ENCODE peak calls at places on chromosomes 3 and 15, in six cellular contexts. E, X, B, T, N and S are unnamed samples.

GRCh38 chr3:41033956-41034519 is 165.3 kb upstream of the CTNNB1 start:
- DNase-seq in E (no peak), X (no peak), B (no peak), T (no peak), N (no peak), S (no peak)

GRCh38 chr15:31977812-31978662 is 52.3 kb upstream of the CHRNA7 start:
- DNase-seq in E (no peak), X (peak; percentile 69), B (peak; percentile 55), T (no peak), N (peak; percentile 49), S (no peak)

GRCh38 chr3:42264399-42265058 is 1.5 kb downstream of the CCK start:
- DNase-seq in E (no peak), X (peak; percentile 19), B (peak; percentile 3), T (no peak), N (peak; percentile 20), S (no peak)

GRCh38 chr15:63532307-63532744 is 27.9 kb downstream of the USP3 start:
- DNase-seq in E (no peak), X (no peak), B (no peak), T (no peak), N (no peak), S (no peak)

GRCh38 chr15:73233623-73234022 is 135.1 kb downstream of the HCN4 start:
- DNase-seq in E (no peak), X (no peak), B (no peak), T (no peak), N (no peak), S (no peak)

GRCh38 chr15:48604567-48604966 is 40.9 kb downstream of the FBN1 start:
- DNase-seq in E (no peak), X (no peak), B (no peak), T (no peak), N (no peak), S (no peak)

GRCh38 chr3:33884204-33884561 is 85.8 kb downstream of the PDCD6IP start:
- DNase-seq in E (peak; percentile 31), X (no peak), B (no peak), T (no peak), N (no peak), S (no peak)

GRCh38 chr3:128436214-128436613 is 30.5 kb downstream of the DNAJB8 start:
- DNase-seq in E (no peak), X (no peak), B (no peak), T (no peak), N (no peak), S (no peak)

GRCh38 chr3:71972031-71972430 is 187.1 kb upstream of the PROK2 start:
- DNase-seq in E (no peak), X (no peak), B (no peak), T (no peak), N (no peak), S (no peak)

GRCh38 chr15:81040757-81041156 is 40.0 kb downstream of the TLNRD1 start:
- DNase-seq in E (no peak), X (no peak), B (no peak), T (no peak), N (no peak), S (no peak)

GRCh38 chr3:145639207-145639606 is 521.8 kb downstream of the PLOD2 start:
- DNase-seq in E (no peak), X (no peak), B (no peak), T (no peak), N (no peak), S (no peak)

GRCh38 chr15:63836579-63836978 is 2.8 kb upstream of the HERC1 start:
- DNase-seq in E (no peak), X (no peak), B (no peak), T (no peak), N (no peak), S (no peak)

GRCh38 chr3:152471814-152472605 is 203.3 kb downstream of the MBNL1 start:
- DNase-seq in E (peak; percentile 21), X (peak; percentile 77), B (peak; percentile 60), T (peak; percentile 81), N (peak; percentile 74), S (peak; percentile 68)

GRCh38 chr3:119310052-119310451 is 15.9 kb downstream of the ARHGAP31 start:
- DNase-seq in E (no peak), X (no peak), B (no peak), T (no peak), N (no peak), S (no peak)

GRCh38 chr15:77335298-77335697 is 84.6 kb downstream of the PEAK1 start:
- DNase-seq in E (no peak), X (no peak), B (no peak), T (no peak), N (no peak), S (no peak)

GRCh38 chr3:170621256-170621655 is 35.4 kb upstream of the SLC7A14 start:
- DNase-seq in E (no peak), X (no peak), B (no peak), T (no peak), N (no peak), S (no peak)

GRCh38 chr3:107810195-107811071 is 280.4 kb downstream of the CD47 start:
- DNase-seq in E (no peak), X (no peak), B (no peak), T (no peak), N (no peak), S (no peak)

GRCh38 chr3:149384911-149385321 is 7.5 kb upstream of the TM4SF1 start:
- DNase-seq in E (no peak), X (no peak), B (no peak), T (no peak), N (no peak), S (no peak)

GRCh38 chr3:13044496-13045244 is 28.6 kb downstream of the IQSEC1 start:
- DNase-seq in E (no peak), X (no peak), B (no peak), T (no peak), N (no peak), S (no peak)

GRCh38 chr3:11618897-11619296 is 24.8 kb downstream of the VGLL4 start:
- DNase-seq in E (no peak), X (no peak), B (no peak), T (no peak), N (no peak), S (no peak)

GRCh38 chr15:71562251-71562650 is 248.1 kb upstream of the NR2E3 start:
- DNase-seq in E (no peak), X (no peak), B (no peak), T (no peak), N (no peak), S (no peak)

GRCh38 chr3:43632269-43632733 is 10.5 kb upstream of the ANO10 start:
- DNase-seq in E (no peak), X (no peak), B (no peak), T (no peak), N (no peak), S (no peak)

GRCh38 chr15:28094732-28095521 is 4.2 kb downstream of the OCA2 start:
- DNase-seq in E (no peak), X (peak; percentile 92), B (peak; percentile 37), T (peak; percentile 56), N (no peak), S (peak; percentile 77)

GRCh38 chr3:162295323-162295983 is 798.8 kb downstream of the OTOL1 start:
- DNase-seq in E (no peak), X (no peak), B (no peak), T (no peak), N (no peak), S (no peak)

GRCh38 chr3:126051234-126051633 is 32.7 kb downstream of the SLC41A3 start:
- DNase-seq in E (no peak), X (no peak), B (no peak), T (no peak), N (no peak), S (no peak)

GRCh38 chr15:63887630-63888029 is 53.9 kb upstream of the HERC1 start:
- DNase-seq in E (no peak), X (no peak), B (no peak), T (no peak), N (no peak), S (no peak)

GRCh38 chr15:69337133-69337532 is 38.4 kb downstream of the PAQR5 start:
- DNase-seq in E (no peak), X (no peak), B (no peak), T (no peak), N (peak; percentile 4), S (no peak)

GRCh38 chr15:23564798-23565394 is 578 bp upstream of the MKRN3 start:
- DNase-seq in E (no peak), X (no peak), B (no peak), T (no peak), N (peak; percentile 4), S (no peak)

GRCh38 chr3:106367496-106367895 is 498.7 kb upstream of the CBLB start:
- DNase-seq in E (no peak), X (no peak), B (no peak), T (no peak), N (no peak), S (no peak)

GRCh38 chr15:44598892-44599291 is 61.9 kb downstream of the EIF3J start:
- DNase-seq in E (peak; percentile 51), X (no peak), B (no peak), T (no peak), N (no peak), S (no peak)

GRCh38 chr3:128123231-128123537 is 428 bp downstream of the RUVBL1 start:
- DNase-seq in E (no peak), X (no peak), B (no peak), T (no peak), N (no peak), S (peak; percentile 74)

GRCh38 chr3:151228291-151229125 is 25.5 kb upstream of the GPR171 start:
- DNase-seq in E (no peak), X (no peak), B (no peak), T (no peak), N (no peak), S (no peak)

GRCh38 chr15:101168463-101168824 is 83.4 kb downstream of the CHSY1 start:
- DNase-seq in E (peak; percentile 78), X (no peak), B (no peak), T (no peak), N (no peak), S (peak; percentile 71)

GRCh38 chr3:143091438-143091837 is 28.1 kb upstream of the CHST2 start:
- DNase-seq in E (no peak), X (no peak), B (no peak), T (no peak), N (no peak), S (no peak)

GRCh38 chr3:50237754-50238548 is 1.9 kb downstream of the GNAI2 start:
- DNase-seq in E (no peak), X (peak; percentile 84), B (peak; percentile 82), T (peak; percentile 89), N (peak; percentile 84), S (peak; percentile 96)

GRCh38 chr3:49411550-49411967 is 217 bp downstream of the RHOA start:
- DNase-seq in E (no peak), X (peak; percentile 71), B (peak; percentile 52), T (peak; percentile 71), N (peak; percentile 49), S (no peak)